ENCODE peak calls at places on chromosomes 3 and 15, in five cellular contexts. X, G, W, H and P are unnamed samples.

GRCh38 chr15:40957581-40958051 is 4.3 kb downstream of the CHAC1 start:
- DNase-seq in X (no peak), G (no peak), W (no peak), H (no peak), P (no peak)

GRCh38 chr3:96259-96658 is 100.3 kb upstream of the CHL1 start:
- DNase-seq in X (no peak), G (no peak), W (no peak), H (no peak), P (no peak)

GRCh38 chr3:74756586-74756985 is 142.1 kb upstream of the CNTN3 start:
- DNase-seq in X (no peak), G (no peak), W (no peak), H (no peak), P (no peak)

GRCh38 chr3:21256932-21257331 is 494.1 kb downstream of the ZNF385D start:
- DNase-seq in X (no peak), G (no peak), W (no peak), H (no peak), P (no peak)

GRCh38 chr3:42489116-42489936 is 13.1 kb upstream of the VIPR1 start:
- DNase-seq in X (no peak), G (no peak), W (no peak), H (no peak), P (no peak)

GRCh38 chr15:41507820-41508290 is 5.8 kb downstream of the LTK start:
- DNase-seq in X (no peak), G (no peak), W (peak; percentile 54), H (no peak), P (no peak)

GRCh38 chr3:108124337-108125150 is 33.7 kb upstream of the CD47 start:
- DNase-seq in X (no peak), G (no peak), W (no peak), H (peak; percentile 6), P (no peak)

GRCh38 chr15:27133244-27133643 is 162.3 kb downstream of the GABRG3 start:
- DNase-seq in X (no peak), G (no peak), W (no peak), H (no peak), P (no peak)

GRCh38 chr15:49387471-49387870 is 35.6 kb upstream of the FGF7 start:
- DNase-seq in X (no peak), G (no peak), W (no peak), H (no peak), P (no peak)

GRCh38 chr15:95948371-95948770 is 382.1 kb upstream of the NR2F2 start:
- DNase-seq in X (no peak), G (no peak), W (no peak), H (no peak), P (no peak)

GRCh38 chr3:196902296-196902695 is 34.6 kb downstream of the SENP5 start:
- DNase-seq in X (no peak), G (no peak), W (no peak), H (no peak), P (no peak)

GRCh38 chr3:107184375-107184774 is 192.9 kb upstream of the CCDC54 start:
- DNase-seq in X (no peak), G (no peak), W (no peak), H (no peak), P (no peak)

GRCh38 chr3:4584537-4585249 is 91.5 kb downstream of the ITPR1 start:
- DNase-seq in X (no peak), G (no peak), W (no peak), H (peak; percentile 72), P (no peak)

GRCh38 chr3:153528473-153528872 is 366.4 kb downstream of the RAP2B start:
- DNase-seq in X (no peak), G (no peak), W (no peak), H (peak; percentile 9), P (no peak)

GRCh38 chr15:93800805-93801204 is 430.6 kb upstream of the MCTP2 start:
- DNase-seq in X (no peak), G (no peak), W (no peak), H (no peak), P (no peak)

GRCh38 chr3:63364495-63364894 is 86.4 kb downstream of the SYNPR start:
- DNase-seq in X (peak; percentile 19), G (no peak), W (peak; percentile 12), H (peak; percentile 61), P (no peak)

GRCh38 chr3:71521940-71522876 is 61.3 kb downstream of the FOXP1 start:
- DNase-seq in X (no peak), G (no peak), W (no peak), H (no peak), P (no peak)

GRCh38 chr15:72599855-72600464 is 54.5 kb upstream of the GOLGA6B start:
- DNase-seq in X (peak; percentile 43), G (no peak), W (peak; percentile 56), H (peak; percentile 71), P (peak; percentile 18)

GRCh38 chr3:79845546-79845945 is 77.7 kb upstream of the ROBO1 start:
- DNase-seq in X (no peak), G (no peak), W (no peak), H (no peak), P (no peak)

GRCh38 chr15:75532413-75533250 is 46.5 kb downstream of the PTPN9 start:
- DNase-seq in X (peak; percentile 39), G (peak; percentile 33), W (peak; percentile 32), H (peak; percentile 92), P (peak; percentile 41)

GRCh38 chr3:69142090-69142489 is 19.7 kb upstream of the LMOD3 start:
- DNase-seq in X (no peak), G (no peak), W (no peak), H (peak; percentile 79), P (no peak)

GRCh38 chr3:151327571-151328198 is 1.7 kb downstream of the P2RY13 start:
- DNase-seq in X (no peak), G (no peak), W (no peak), H (peak; percentile 54), P (no peak)

GRCh38 chr15:67108122-67108871 is 42.9 kb downstream of the SMAD3 start:
- DNase-seq in X (no peak), G (no peak), W (no peak), H (no peak), P (no peak)

GRCh38 chr3:14371573-14372474 is 30.6 kb upstream of the SLC6A6 start:
- DNase-seq in X (no peak), G (no peak), W (peak; percentile 41), H (peak; percentile 61), P (peak; percentile 12)

GRCh38 chr15:35784745-35785144 is 238.8 kb upstream of the DPH6 start:
- DNase-seq in X (no peak), G (no peak), W (no peak), H (peak; percentile 6), P (no peak)

GRCh38 chr3:58336135-58336882 is 3.6 kb downstream of the PXK start:
- DNase-seq in X (no peak), G (no peak), W (peak; percentile 18), H (peak; percentile 78), P (no peak)

GRCh38 chr3:30131171-30131570 is 475.2 kb upstream of the TGFBR2 start:
- DNase-seq in X (no peak), G (no peak), W (no peak), H (no peak), P (no peak)

DNA sequence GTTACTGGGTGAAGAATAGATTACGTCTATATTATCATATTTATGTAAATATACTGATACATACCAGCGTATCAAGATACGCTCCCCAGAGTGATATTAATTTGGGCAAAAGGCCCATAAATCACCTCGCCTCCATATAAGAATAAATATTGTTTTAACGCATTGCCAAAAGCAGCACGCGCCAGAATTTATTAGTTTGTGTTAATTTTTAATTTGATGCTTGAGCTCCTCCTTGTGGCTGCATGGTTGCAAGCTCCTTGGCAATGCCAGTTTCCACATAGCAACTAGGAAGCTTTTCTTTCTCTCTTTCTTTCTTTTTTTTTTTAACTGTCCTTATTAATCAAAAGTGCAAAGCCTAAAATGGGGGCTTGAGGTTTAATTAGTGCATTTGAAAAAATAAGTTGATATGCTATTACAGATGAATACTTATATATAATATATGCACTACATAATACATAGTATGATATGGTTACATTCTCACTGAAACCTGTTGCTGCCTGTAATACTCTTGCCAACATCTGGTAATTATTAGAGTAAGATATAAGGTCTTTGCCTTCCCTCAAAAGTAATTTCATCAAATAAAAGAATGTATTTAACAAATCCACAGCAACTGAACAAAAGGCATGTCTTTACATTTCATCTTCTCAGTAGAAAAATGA is 242.7 kb upstream of the UBE2E2 start:
- DNase-seq in X (peak; percentile 33), G (peak; percentile 17), W (peak; percentile 10), H (peak; percentile 70), P (no peak)
- TF ChIP-seq CTCF in X (peak; percentile 65), G (peak; percentile 48), W (peak; percentile 80), H (peak; percentile 88), P (peak; percentile 79)

DNA sequence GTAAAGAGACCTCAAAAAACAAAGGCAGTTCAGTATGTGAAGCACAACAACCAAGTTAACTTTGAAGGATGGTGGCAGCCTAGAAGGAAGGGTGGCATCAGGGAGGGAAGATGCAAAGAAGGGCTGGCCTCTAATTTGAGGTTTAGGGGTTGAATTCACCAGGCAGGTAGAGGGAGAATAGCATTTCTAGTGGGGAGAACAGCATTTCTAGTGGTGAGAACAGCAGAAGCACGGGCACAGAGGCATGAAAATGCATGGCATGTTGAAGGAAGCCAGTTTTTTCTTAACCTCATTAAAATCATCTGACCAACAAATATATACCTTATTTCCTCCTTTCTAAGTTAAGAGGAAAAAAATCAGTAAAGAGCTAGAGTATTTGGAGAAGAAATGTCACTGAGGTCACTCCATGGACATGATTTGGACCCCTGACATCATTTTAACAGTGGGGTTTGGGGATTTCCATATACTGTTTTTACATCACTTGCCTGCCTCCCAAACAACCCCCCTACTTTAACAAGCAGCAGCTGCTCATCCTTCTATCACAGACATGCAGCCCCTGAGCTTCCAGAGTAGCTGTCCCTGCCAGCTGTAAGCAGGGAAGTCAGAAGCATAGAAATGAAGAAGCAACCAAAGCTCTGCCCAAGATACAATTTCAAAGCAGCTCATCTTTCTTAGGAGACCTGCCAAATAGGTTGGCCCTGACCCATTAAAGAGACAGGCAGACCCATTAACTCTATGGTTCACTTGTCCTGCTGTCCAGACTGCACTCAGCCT is 2.4 kb upstream of the POPDC2 start:
- DNase-seq in X (no peak), G (no peak), W (no peak), H (peak; percentile 37), P (no peak)
- TF ChIP-seq CTCF in X (no peak), G (no peak), W (no peak), H (peak; percentile 17), P (no peak)

GRCh38 chr3:137191133-137191923 is 233.5 kb downstream of the IL20RB start:
- DNase-seq in X (no peak), G (no peak), W (no peak), H (no peak), P (no peak)
- TF ChIP-seq CTCF in X (no peak), G (no peak), W (no peak), H (no peak), P (no peak)

GRCh38 chr3:158663832-158664231 is 8.6 kb downstream of the LXN start:
- DNase-seq in X (no peak), G (no peak), W (no peak), H (no peak), P (no peak)

GRCh38 chr3:158658889-158659288 is 13.6 kb downstream of the LXN start:
- DNase-seq in X (no peak), G (no peak), W (no peak), H (no peak), P (no peak)

GRCh38 chr3:158659454-158660237 is 12.8 kb downstream of the LXN start:
- DNase-seq in X (peak; percentile 49), G (peak; percentile 49), W (peak; percentile 30), H (peak; percentile 86), P (no peak)

DNA sequence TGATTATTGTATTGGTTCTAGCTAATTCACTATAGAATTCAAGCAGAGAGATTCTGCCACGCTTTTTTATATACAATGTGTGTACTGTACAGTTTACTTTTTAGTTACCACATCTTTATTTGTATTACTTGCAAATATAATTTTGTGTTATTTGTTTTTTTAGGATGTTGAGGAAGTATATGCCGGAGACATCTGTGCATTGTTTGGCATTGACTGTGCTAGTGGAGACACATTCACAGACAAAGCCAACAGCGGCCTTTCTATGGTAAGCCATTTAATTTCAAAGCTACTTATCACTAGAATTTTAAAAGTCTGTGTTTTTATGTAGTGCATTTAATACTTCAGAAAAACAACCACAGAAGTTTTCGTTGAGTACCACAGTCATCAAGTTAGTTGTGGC is 11.7 kb downstream of the LXN start:
- DNase-seq in X (no peak), G (no peak), W (no peak), H (no peak), P (no peak)
- TF ChIP-seq CTCF in X (no peak), G (no peak), W (no peak), H (no peak), P (no peak)